ENCODE peak calls at places on chromosome 1, in four cellular contexts. U is tibial nerve, H is K562, D is A549. L is an unnamed sample.

GRCh38 chr1:59150537-59151386 is 146.1 kb upstream of the FGGY start:
- DNase-seq in U (peak; percentile 65), H (peak; percentile 37), D (peak; percentile 78), L (peak; percentile 95)

GRCh38 chr1:59100975-59101374 is 195.9 kb upstream of the FGGY start:
- DNase-seq in H (no peak), U (no peak), D (no peak), L (peak; percentile 57)

GRCh38 chr1:161226759-161227158 is 899 bp downstream of the TOMM40L start:
- DNase-seq in U (no peak), H (peak; percentile 35), D (no peak), L (no peak)

GRCh38 chr1:149883598-149884247 is 15.6 kb upstream of the BOLA1 start:
- DNase-seq in H (no peak), D (no peak), U (no peak), L (no peak)

GRCh38 chr1:21909787-21910503 is 27.2 kb downstream of the HSPG2 start:
- DNase-seq in D (no peak), U (no peak), H (peak; percentile 60), L (no peak)

GRCh38 chr1:243718893-243719292 is 131.2 kb downstream of the AKT3 start:
- DNase-seq in H (no peak), U (no peak), D (no peak), L (no peak)

GRCh38 chr1:44113095-44113609 is 5.5 kb upstream of the KLF17 start:
- DNase-seq in H (no peak), U (no peak), D (no peak), L (peak; percentile 37)

GRCh38 chr1:229342902-229343587 is at the start of gene CCSAP:
- DNase-seq in H (peak; percentile 78), D (peak; percentile 49), U (peak; percentile 24), L (no peak)

GRCh38 chr1:228215663-228216116 is 7.8 kb downstream of the OBSCN start:
- DNase-seq in H (no peak), U (no peak), D (no peak), L (no peak)

GRCh38 chr1:212899845-212900244 is 41.8 kb downstream of the FLVCR1 start:
- DNase-seq in U (no peak), D (no peak), H (no peak), L (no peak)

GRCh38 chr1:247409869-247410544 is 6.0 kb upstream of the NLRP3 start:
- DNase-seq in U (no peak), H (no peak), D (no peak), L (no peak)

GRCh38 chr1:223514644-223515043 is 121.4 kb downstream of the CCDC185 start:
- DNase-seq in H (no peak), D (no peak), U (no peak), L (no peak)

GRCh38 chr1:82920418-82921248 is 1078.3 kb downstream of the TTLL7 start:
- DNase-seq in U (no peak), D (no peak), H (no peak), L (no peak)

GRCh38 chr1:32186491-32186890 is 7.0 kb downstream of the TXLNA start:
- DNase-seq in H (no peak), U (no peak), D (no peak), L (no peak)

GRCh38 chr1:225996946-225997545 is 2.1 kb downstream of the SDE2 start:
- DNase-seq in D (no peak), U (no peak), H (no peak), L (no peak)

GRCh38 chr1:22075718-22076117 is 23.2 kb downstream of the CDC42 start:
- DNase-seq in H (no peak), U (no peak), D (no peak), L (no peak)

GRCh38 chr1:158809862-158810261 is 21.3 kb upstream of the MNDA start:
- DNase-seq in D (no peak), U (no peak), H (no peak), L (no peak)

GRCh38 chr1:40384413-40384762 is 10.9 kb downstream of the SMAP2 start:
- DNase-seq in U (no peak), H (peak; percentile 69), D (no peak), L (no peak)

GRCh38 chr1:155856975-155857930 is at the start of gene GON4L:
- DNase-seq in H (peak; percentile 95), U (peak; percentile 69), D (peak; percentile 96), L (peak; percentile 96)

GRCh38 chr1:9242338-9242969 is 7.9 kb downstream of the H6PD start:
- DNase-seq in D (no peak), U (peak; percentile 45), H (no peak), L (peak; percentile 94)

GRCh38 chr1:37096523-37096922 is 62.2 kb upstream of the GRIK3 start:
- DNase-seq in U (no peak), D (peak; percentile 4), H (peak; percentile 52), L (no peak)

GRCh38 chr1:30746212-30747027 is 11.2 kb downstream of the LAPTM5 start:
- DNase-seq in H (no peak), D (no peak), U (no peak), L (no peak)

GRCh38 chr1:26861889-26862371 is 1.0 kb upstream of the SFN start:
- DNase-seq in D (no peak), H (no peak), U (no peak), L (no peak)

GRCh38 chr1:101235696-101236545 is 898 bp upstream of the S1PR1 start:
- DNase-seq in U (no peak), H (peak; percentile 28), D (no peak), L (no peak)

GRCh38 chr1:235597867-235598553 is 51.6 kb downstream of the GNG4 start:
- DNase-seq in U (no peak), H (peak; percentile 30), D (peak; percentile 58), L (no peak)

GRCh38 chr1:240612811-240613210 is 856 bp upstream of the GREM2 start:
- DNase-seq in D (no peak), H (no peak), U (no peak), L (no peak)

GRCh38 chr1:111895456-111895855 is 94.0 kb downstream of the KCND3 start:
- DNase-seq in D (no peak), H (no peak), U (no peak), L (no peak)

GRCh38 chr1:110214454-110215404 is 4.6 kb downstream of the KCNC4 start:
- DNase-seq in U (no peak), H (no peak), D (no peak), L (no peak)

GRCh38 chr1:150567717-150568561 is 11.5 kb downstream of the MCL1 start:
- DNase-seq in H (peak; percentile 71), U (peak; percentile 89), D (peak; percentile 43), L (no peak)

GRCh38 chr1:162663086-162663485 is 30.8 kb downstream of the DDR2 start:
- DNase-seq in H (no peak), D (no peak), U (no peak), L (no peak)

GRCh38 chr1:201715351-201715750 is 113.6 kb upstream of the IPO9 start:
- DNase-seq in D (no peak), H (no peak), U (no peak), L (no peak)

GRCh38 chr1:201714542-201715276 is 114.2 kb upstream of the IPO9 start:
- DNase-seq in H (peak; percentile 84), U (peak; percentile 73), D (peak; percentile 98), L (peak; percentile 96)

GRCh38 chr1:201711811-201712210 is 117.1 kb upstream of the IPO9 start:
- DNase-seq in H (no peak), D (no peak), U (no peak), L (no peak)

GRCh38 chr1:201712387-201713092 is 116.4 kb upstream of the IPO9 start:
- DNase-seq in D (no peak), H (no peak), U (no peak), L (no peak)

DNA sequence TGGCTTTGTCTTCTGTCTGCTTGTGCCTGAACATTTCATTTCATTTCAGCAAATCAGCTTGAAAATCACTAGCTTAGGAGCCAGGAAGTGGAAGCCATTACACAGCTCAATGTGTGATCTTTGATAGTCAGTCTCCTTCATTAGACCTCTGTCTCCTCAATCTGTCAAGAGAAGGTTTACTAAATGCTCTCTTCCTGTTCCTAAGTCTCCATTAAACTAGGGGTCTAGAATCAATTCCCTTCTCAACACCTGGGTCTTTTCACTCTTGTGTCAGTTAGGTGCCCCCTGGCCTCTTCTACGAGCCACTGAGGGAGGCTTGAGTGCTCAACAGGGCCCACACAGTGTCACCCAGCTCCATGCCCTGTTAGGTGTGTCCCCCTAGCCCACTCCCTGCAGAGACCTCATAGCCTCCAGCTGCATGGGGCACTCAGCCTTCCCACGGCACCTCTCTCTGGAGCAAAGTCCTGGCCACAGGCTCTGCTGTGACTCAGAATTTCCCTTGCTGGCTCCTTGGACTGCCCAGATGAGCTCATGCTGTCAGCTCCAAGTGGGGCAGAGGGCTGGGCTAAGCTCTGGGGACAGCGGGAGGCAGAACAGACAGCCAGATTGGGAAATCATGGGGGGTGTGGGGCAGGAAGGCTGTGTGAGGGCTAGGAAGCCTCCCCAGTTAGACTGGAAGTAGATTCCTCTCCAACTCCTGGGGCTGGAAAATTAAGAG is 115.7 kb upstream of the IPO9 start:
- DNase-seq in H (peak; percentile 61), U (peak; percentile 91), D (peak; percentile 95), L (peak; percentile 98)
- TF ChIP-seq EP300 in H (no peak), U (peak; percentile 99), D (peak; percentile 20), L (no peak)

DNA sequence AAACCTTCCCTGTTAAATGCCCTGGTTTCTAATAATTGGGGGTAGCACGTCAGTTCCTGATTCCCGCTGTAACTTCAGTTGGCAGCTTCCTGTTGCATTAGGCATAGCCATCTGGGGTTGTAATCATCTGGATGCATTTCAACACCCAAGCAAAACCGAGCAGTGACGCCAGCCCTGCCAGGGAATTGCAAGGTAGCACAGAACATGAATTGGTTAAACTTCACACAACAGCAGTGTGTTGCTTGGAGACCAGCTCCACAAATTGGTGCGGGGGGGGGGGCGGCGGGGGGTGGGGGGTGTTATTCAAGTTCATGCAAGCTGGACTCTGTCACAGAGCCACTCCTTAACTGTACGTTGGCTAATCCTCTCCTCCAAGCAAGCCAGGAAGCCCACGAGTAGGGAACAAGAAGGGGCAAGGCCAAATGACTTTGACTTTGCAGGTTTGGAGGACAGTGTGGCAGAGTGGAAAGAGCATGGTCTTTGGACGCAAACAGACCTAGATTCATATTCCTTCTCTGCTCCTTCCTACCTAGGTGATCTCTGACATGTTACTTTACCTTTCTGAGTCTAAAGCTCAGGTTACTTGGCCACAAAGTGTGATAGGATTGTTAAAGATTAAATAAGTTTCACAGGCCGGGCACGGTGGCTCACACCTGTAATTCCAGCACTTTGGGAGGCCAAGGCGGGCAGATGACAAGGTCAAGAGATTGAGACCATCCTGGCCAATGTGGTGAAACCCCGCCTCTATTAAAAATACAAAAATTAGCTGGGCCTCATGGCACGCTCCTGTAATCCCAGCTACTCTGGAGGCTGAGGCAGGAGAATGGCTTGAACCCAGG is 4.7 kb downstream of the LAX1 start:
- DNase-seq in D (peak; percentile 25), H (no peak), U (peak; percentile 35), L (peak; percentile 95)
- TF ChIP-seq EP300 in D (no peak), H (no peak), U (peak; percentile 60), L (no peak)

DNA sequence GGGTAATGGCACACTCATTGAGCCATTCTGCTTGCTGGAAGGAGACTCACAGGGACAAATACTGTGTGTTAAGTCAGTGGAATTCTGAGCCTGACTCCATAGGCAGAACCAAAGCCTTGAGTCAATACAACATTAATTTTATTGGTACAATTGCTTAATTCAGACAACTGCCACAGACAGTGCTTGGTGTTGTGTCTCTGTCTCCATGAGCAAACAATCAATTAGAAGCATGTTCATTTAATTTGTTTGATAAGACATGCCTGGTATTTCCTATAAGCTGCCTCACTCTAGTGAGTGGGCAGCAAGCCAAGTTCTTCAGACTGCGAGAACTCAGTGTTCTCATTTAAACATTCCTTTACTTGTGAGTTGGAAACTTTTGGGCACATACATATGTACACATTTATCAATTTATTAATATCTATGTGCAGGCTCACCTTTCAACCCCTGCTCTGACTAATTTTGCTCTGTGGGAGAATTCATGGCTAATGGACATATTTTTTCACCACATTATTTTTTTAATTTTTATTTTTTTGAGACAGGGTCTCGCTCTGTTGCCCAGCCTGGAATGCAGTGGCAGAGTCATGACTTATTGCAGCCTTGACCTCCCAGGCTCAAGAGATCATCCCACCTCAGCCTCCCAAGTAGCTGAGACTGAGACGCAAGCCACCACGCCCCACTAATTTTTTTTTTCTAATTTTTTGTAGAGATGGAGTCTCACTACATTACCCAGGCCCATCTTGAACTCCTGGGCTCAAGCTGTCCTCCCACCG is 4.5 kb upstream of the SRSF10 start:
- DNase-seq in D (no peak), U (no peak), H (no peak), L (no peak)
- TF ChIP-seq EP300 in D (no peak), U (no peak), H (no peak), L (no peak)

GRCh38 chr1:187568067-187568466 is 739.3 kb downstream of the PLA2G4A start:
- DNase-seq in D (no peak), U (no peak), H (no peak), L (no peak)
- TF ChIP-seq EP300 in D (no peak), U (no peak), H (no peak), L (no peak)

L was measured in esophagus muscularis mucosa.